ENCODE peak calls at places on chromosome 4, in five cellular contexts. J, Z, N, Q and H are unnamed samples.

GRCh38 chr4:118848901-118849300 is 13.0 kb upstream of the SEC24D start:
- DNase-seq in N (no peak), Q (no peak), Z (no peak), J (no peak), H (no peak)

GRCh38 chr4:158996669-158997074 is 106.2 kb upstream of the RAPGEF2 start:
- DNase-seq in J (peak), N (no peak), Z (no peak), Q (no peak), H (peak)

GRCh38 chr4:1400191-1400805 is 5.9 kb downstream of the NKX1-1 start:
- DNase-seq in J (no peak), Q (no peak), Z (no peak), N (peak), H (no peak)

GRCh38 chr4:120857312-120857711 is 65.2 kb downstream of the PRDM5 start:
- DNase-seq in J (no peak), Q (no peak), Z (no peak), N (no peak), H (no peak)

GRCh38 chr4:37453361-37454262 is 209.1 kb downstream of the NWD2 start:
- DNase-seq in Z (peak), N (peak), Q (peak), J (peak), H (no peak)

GRCh38 chr4:2791518-2792395 is 1.1 kb upstream of the SH3BP2 start:
- DNase-seq in Z (no peak), N (peak), Q (no peak), J (peak), H (no peak)

GRCh38 chr4:128221556-128221955 is 66.1 kb downstream of the PGRMC2 start:
- DNase-seq in Z (no peak), J (no peak), N (no peak), Q (no peak), H (no peak)

GRCh38 chr4:182384496-182385155 is 141.4 kb downstream of the TENM3 start:
- DNase-seq in Q (no peak), Z (no peak), N (no peak), J (no peak), H (no peak)

GRCh38 chr4:143554728-143555597 is 41.5 kb downstream of the SMARCA5 start:
- DNase-seq in Z (no peak), N (no peak), J (no peak), Q (no peak), H (no peak)

GRCh38 chr4:95676190-95676589 is 127.4 kb upstream of the UNC5C start:
- DNase-seq in Q (no peak), N (no peak), J (no peak), Z (no peak), H (no peak)

GRCh38 chr4:152620218-152620617 is 59.6 kb downstream of the TMEM154 start:
- DNase-seq in Q (no peak), J (no peak), Z (no peak), N (no peak), H (no peak)

GRCh38 chr4:46886711-46887110 is 22.3 kb downstream of the COX7B2 start:
- DNase-seq in Z (no peak), J (peak), Q (no peak), N (no peak), H (no peak)

GRCh38 chr4:2243682-2244380 is 1.9 kb upstream of the HAUS3 start:
- DNase-seq in N (no peak), Q (no peak), J (peak), Z (no peak), H (no peak)

GRCh38 chr4:52643846-52644245 is 15.3 kb downstream of the USP46 start:
- DNase-seq in N (no peak), J (peak), Z (peak), Q (no peak), H (no peak)

GRCh38 chr4:53917719-53918118 is 146.7 kb downstream of the CHIC2 start:
- DNase-seq in N (no peak), J (no peak), Z (no peak), Q (no peak), H (no peak)

GRCh38 chr4:176236909-176237308 is 32.1 kb downstream of the ASB5 start:
- DNase-seq in J (peak), N (no peak), Q (no peak), Z (no peak), H (peak)

GRCh38 chr4:20698382-20698781 is 1.9 kb upstream of the PACRGL start:
- DNase-seq in Z (no peak), J (no peak), N (no peak), Q (no peak), H (no peak)
- TF ChIP-seq CTCF in Z (no peak), J (no peak), N (no peak), Q (no peak), H (no peak)

GRCh38 chr4:6986781-6987565 is 56.2 kb upstream of the TADA2B start:
- DNase-seq in Z (peak), Q (peak), J (peak), N (peak), H (no peak)
- TF ChIP-seq CTCF in Z (no peak), Q (no peak), J (peak), N (no peak), H (no peak)

GRCh38 chr4:80266902-80267380 is 477 bp downstream of the FGF5 start:
- DNase-seq in Z (no peak), N (no peak), Q (no peak), J (peak), H (no peak)
- TF ChIP-seq CTCF in Z (no peak), N (no peak), Q (no peak), J (no peak), H (no peak)

GRCh38 chr4:140719693-140720092 is 36.5 kb downstream of the TBC1D9 start:
- DNase-seq in N (no peak), Q (no peak), Z (no peak), J (no peak), H (no peak)
- TF ChIP-seq CTCF in N (no peak), Q (no peak), Z (no peak), J (no peak), H (no peak)

GRCh38 chr4:20299515-20299914 is 47.8 kb downstream of the SLIT2 start:
- DNase-seq in Z (peak), J (peak), N (no peak), Q (no peak), H (no peak)
- TF ChIP-seq CTCF in Z (peak), J (peak), N (no peak), Q (peak), H (peak)

GRCh38 chr4:47942420-47942819 is 28.0 kb upstream of the NFXL1 start:
- DNase-seq in Q (no peak), N (no peak), J (no peak), Z (no peak), H (no peak)

DNA sequence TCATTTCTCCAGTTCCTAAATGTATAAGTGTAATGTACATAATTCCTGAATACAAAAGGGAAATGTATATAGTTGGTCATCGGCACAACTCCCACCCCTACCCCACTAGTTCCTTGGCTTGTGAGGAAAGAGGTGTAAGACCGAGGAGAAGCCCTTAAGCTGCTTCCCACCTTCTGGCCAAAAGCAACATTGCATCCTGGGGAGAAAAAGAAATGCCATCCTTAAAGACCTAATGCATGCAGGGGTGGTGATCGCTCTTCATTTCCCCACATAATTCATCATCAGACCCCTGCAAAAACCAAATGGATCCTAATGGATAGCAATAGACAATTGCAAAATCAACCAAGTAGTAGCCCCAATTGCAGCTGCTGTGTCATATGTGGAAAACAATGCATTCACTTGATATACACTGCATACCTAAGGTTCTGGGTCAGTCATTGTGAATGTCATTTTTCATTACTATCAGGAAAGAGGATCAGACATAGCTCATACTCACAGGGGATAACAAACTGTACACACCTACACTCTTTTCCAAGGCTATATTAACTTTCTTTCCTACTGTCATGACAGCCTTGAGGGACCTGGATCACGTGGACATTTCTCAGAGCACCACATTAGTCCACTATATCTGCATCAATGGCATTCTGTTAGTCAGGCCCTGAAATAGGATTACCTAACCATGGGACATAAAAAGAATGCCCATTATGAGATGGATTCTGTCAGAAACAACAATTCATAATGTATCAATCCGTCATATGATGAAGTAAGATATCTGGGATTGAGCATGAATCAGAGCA is 31.7 kb upstream of the NFXL1 start:
- DNase-seq in Q (no peak), N (no peak), J (no peak), Z (no peak), H (no peak)
- TF ChIP-seq CTCF in Q (peak), N (no peak), J (no peak), Z (no peak), H (peak)

DNA sequence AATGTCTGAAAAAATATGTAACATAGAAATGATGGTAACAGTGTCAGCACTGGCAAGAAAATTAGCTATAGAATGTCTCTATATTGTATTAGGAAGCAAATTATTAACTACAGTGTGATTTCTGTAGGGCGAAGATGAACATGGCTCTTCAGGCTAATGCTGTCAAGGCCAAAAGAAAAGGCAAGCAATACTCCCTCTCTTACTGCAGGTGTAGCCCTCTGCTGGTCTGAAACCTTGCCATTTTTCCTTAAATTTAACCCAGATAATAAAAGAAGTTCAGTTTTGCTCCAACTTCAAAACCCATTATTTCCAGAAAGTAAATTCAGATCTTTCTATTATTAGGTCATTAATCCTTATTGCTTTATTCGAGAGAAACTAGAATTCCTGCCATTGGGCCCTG is 215.9 kb downstream of the LRBA start:
- DNase-seq in Z (no peak), J (no peak), N (no peak), Q (no peak), H (no peak)
- TF ChIP-seq CTCF in Z (no peak), J (no peak), N (no peak), Q (peak), H (no peak)

GRCh38 chr4:8407316-8407715 is 33.2 kb downstream of the ACOX3 start:
- DNase-seq in Q (no peak), Z (no peak), N (no peak), J (no peak), H (no peak)
- TF ChIP-seq CTCF in Q (no peak), Z (no peak), N (no peak), J (no peak), H (no peak)

GRCh38 chr4:91965166-91965565 is 338.6 kb upstream of the GRID2 start:
- DNase-seq in N (no peak), J (no peak), Z (no peak), Q (no peak), H (no peak)
- TF ChIP-seq CTCF in N (no peak), J (peak), Z (no peak), Q (peak), H (no peak)

DNA sequence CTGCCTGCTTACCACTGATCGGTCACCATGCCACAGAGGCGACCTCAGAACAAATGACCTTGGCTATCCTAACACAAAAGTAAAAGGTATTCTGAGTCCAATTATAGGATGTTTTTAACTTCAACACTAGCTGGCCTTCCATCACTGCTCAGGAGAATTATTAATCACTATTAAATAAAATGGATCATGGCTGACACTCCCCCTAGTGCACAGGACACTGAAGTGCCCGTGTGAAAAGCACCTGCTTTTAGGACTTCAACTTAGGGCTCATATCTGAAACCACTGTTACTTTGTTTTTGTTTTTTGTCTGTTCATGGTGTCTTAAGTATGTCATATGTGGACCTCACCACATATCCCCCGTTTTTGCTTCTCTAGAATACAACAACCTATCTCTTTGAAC is 33.9 kb downstream of the STX18 start:
- DNase-seq in Q (no peak), Z (peak), N (no peak), J (no peak), H (no peak)
- TF ChIP-seq CTCF in Q (peak), Z (peak), N (no peak), J (peak), H (peak)